ENCODE peak calls at places on chromosomes 4 and X, in six cellular contexts. One of them, this sample, is unnamed.

GRCh38 chr4:123397276-123398150 is 918 bp downstream of the SPRY1 start:
- DNase-seq in GM12878: no peak
- DNase-seq in HepG2: peak
- DNase-seq in HCT116: peak
- DNase-seq in H1: no peak
- DNase-seq in HEK293T: peak
- DNase-seq in this sample: peak

GRCh38 chr4:4323705-4324534 is 33.9 kb downstream of the ZBTB49 start:
- DNase-seq in HEK293T: no peak
- DNase-seq in HCT116: no peak
- DNase-seq in GM12878: no peak
- DNase-seq in HepG2: no peak
- DNase-seq in H1: no peak
- DNase-seq in this sample: no peak

GRCh38 chr4:149441338-149441737 is 374.3 kb downstream of the IQCM start:
- DNase-seq in H1: no peak
- DNase-seq in GM12878: no peak
- DNase-seq in HCT116: no peak
- DNase-seq in HEK293T: no peak
- DNase-seq in HepG2: no peak
- DNase-seq in this sample: no peak

GRCh38 chr4:180932365-180933001 is 1310.7 kb upstream of the TENM3 start:
- DNase-seq in HCT116: no peak
- DNase-seq in GM12878: no peak
- DNase-seq in H1: no peak
- DNase-seq in HepG2: no peak
- DNase-seq in HEK293T: no peak
- DNase-seq in this sample: no peak

GRCh38 chr4:65799513-65799912 is 129.2 kb upstream of the EPHA5 start:
- DNase-seq in HCT116: no peak
- DNase-seq in HepG2: no peak
- DNase-seq in GM12878: no peak
- DNase-seq in H1: no peak
- DNase-seq in HEK293T: no peak
- DNase-seq in this sample: no peak

GRCh38 chrX:370244-370962 is 16.3 kb downstream of the PPP2R3B start:
- DNase-seq in HCT116: no peak
- DNase-seq in HepG2: no peak
- DNase-seq in H1: no peak
- DNase-seq in HEK293T: no peak
- DNase-seq in GM12878: no peak
- DNase-seq in this sample: no peak

GRCh38 chr4:108972613-108973283 is 209.9 kb upstream of the ETNPPL start:
- DNase-seq in GM12878: peak
- DNase-seq in HCT116: no peak
- DNase-seq in HepG2: no peak
- DNase-seq in HEK293T: no peak
- DNase-seq in H1: no peak
- DNase-seq in this sample: no peak

GRCh38 chr4:122453384-122454000 is 3.0 kb downstream of the IL2 start:
- DNase-seq in GM12878: no peak
- DNase-seq in HEK293T: no peak
- DNase-seq in H1: no peak
- DNase-seq in HepG2: no peak
- DNase-seq in HCT116: no peak
- DNase-seq in this sample: no peak

GRCh38 chr4:153371835-153372234 is 27.3 kb downstream of the MND1 start:
- DNase-seq in HCT116: no peak
- DNase-seq in HepG2: no peak
- DNase-seq in GM12878: no peak
- DNase-seq in H1: no peak
- DNase-seq in HEK293T: no peak
- DNase-seq in this sample: no peak

GRCh38 chrX:19673334-19674040 is 158.2 kb upstream of the MAP3K15 start:
- DNase-seq in H1: no peak
- DNase-seq in HEK293T: no peak
- DNase-seq in HCT116: peak
- DNase-seq in GM12878: no peak
- DNase-seq in HepG2: peak
- DNase-seq in this sample: no peak

GRCh38 chr4:10326075-10326474 is 131.2 kb downstream of the ZNF518B start:
- DNase-seq in GM12878: no peak
- DNase-seq in H1: no peak
- DNase-seq in HCT116: no peak
- DNase-seq in HEK293T: no peak
- DNase-seq in HepG2: no peak
- DNase-seq in this sample: no peak

GRCh38 chr4:145719752-145720624 is 40.0 kb downstream of the C4orf51 start:
- DNase-seq in H1: no peak
- DNase-seq in HEK293T: no peak
- DNase-seq in GM12878: peak
- DNase-seq in HepG2: no peak
- DNase-seq in HCT116: no peak
- DNase-seq in this sample: no peak

GRCh38 chrX:55342533-55343501 is 78.1 kb upstream of the PAGE3 start:
- DNase-seq in GM12878: peak
- DNase-seq in HCT116: no peak
- DNase-seq in HepG2: peak
- DNase-seq in HEK293T: peak
- DNase-seq in H1: peak
- DNase-seq in this sample: peak

GRCh38 chr4:109128589-109128988 is 173.9 kb downstream of the COL25A1 start:
- DNase-seq in H1: no peak
- DNase-seq in GM12878: no peak
- DNase-seq in HEK293T: no peak
- DNase-seq in HCT116: no peak
- DNase-seq in HepG2: no peak
- DNase-seq in this sample: no peak

GRCh38 chr4:53453385-53453784 is 75.9 kb downstream of the FIP1L1 start:
- DNase-seq in HepG2: no peak
- DNase-seq in GM12878: no peak
- DNase-seq in HCT116: no peak
- DNase-seq in HEK293T: no peak
- DNase-seq in H1: no peak
- DNase-seq in this sample: no peak

GRCh38 chr4:101693842-101694398 is 96.6 kb upstream of the BANK1 start:
- DNase-seq in GM12878: no peak
- DNase-seq in H1: no peak
- DNase-seq in HEK293T: no peak
- DNase-seq in HepG2: no peak
- DNase-seq in HCT116: no peak
- DNase-seq in this sample: no peak

GRCh38 chrX:26262121-26262523 is 46.2 kb downstream of the MAGEB5 start:
- DNase-seq in H1: no peak
- DNase-seq in HEK293T: no peak
- DNase-seq in GM12878: no peak
- DNase-seq in HCT116: no peak
- DNase-seq in HepG2: no peak
- DNase-seq in this sample: no peak

GRCh38 chr4:184591070-184591677 is 58.1 kb downstream of the CASP3 start:
- DNase-seq in GM12878: no peak
- DNase-seq in HepG2: no peak
- DNase-seq in HCT116: no peak
- DNase-seq in H1: no peak
- DNase-seq in HEK293T: no peak
- DNase-seq in this sample: no peak

GRCh38 chr4:89531932-89532640 is 224.5 kb upstream of the GPRIN3 start:
- DNase-seq in H1: no peak
- DNase-seq in HEK293T: no peak
- DNase-seq in HepG2: no peak
- DNase-seq in GM12878: no peak
- DNase-seq in HCT116: no peak
- DNase-seq in this sample: no peak

GRCh38 chr4:14952352-14952751 is 49.9 kb upstream of the CPEB2 start:
- DNase-seq in HepG2: no peak
- DNase-seq in HCT116: no peak
- DNase-seq in GM12878: no peak
- DNase-seq in H1: no peak
- DNase-seq in HEK293T: no peak
- DNase-seq in this sample: no peak

GRCh38 chr4:126957555-126958440 is 675.0 kb upstream of the INTU start:
- DNase-seq in HEK293T: no peak
- DNase-seq in HCT116: no peak
- DNase-seq in HepG2: no peak
- DNase-seq in GM12878: no peak
- DNase-seq in H1: no peak
- DNase-seq in this sample: no peak

GRCh38 chr4:145909331-145909730 is 29.3 kb downstream of the ZNF827 start:
- DNase-seq in HCT116: no peak
- DNase-seq in HepG2: no peak
- DNase-seq in H1: peak
- DNase-seq in HEK293T: peak
- DNase-seq in GM12878: no peak
- DNase-seq in this sample: peak

GRCh38 chr4:176794151-176794550 is 1.4 kb upstream of the VEGFC start:
- DNase-seq in HEK293T: no peak
- DNase-seq in GM12878: no peak
- DNase-seq in HepG2: no peak
- DNase-seq in HCT116: no peak
- DNase-seq in H1: no peak
- DNase-seq in this sample: no peak

GRCh38 chrX:30282527-30282926 is 26.7 kb downstream of the NR0B1 start:
- DNase-seq in GM12878: no peak
- DNase-seq in HCT116: no peak
- DNase-seq in HEK293T: no peak
- DNase-seq in HepG2: no peak
- DNase-seq in H1: no peak
- DNase-seq in this sample: no peak

GRCh38 chr4:112109455-112110425 is 35.5 kb upstream of the FAM241A start:
- DNase-seq in HepG2: peak
- DNase-seq in HEK293T: no peak
- DNase-seq in HCT116: no peak
- DNase-seq in H1: no peak
- DNase-seq in GM12878: peak
- DNase-seq in this sample: no peak

GRCh38 chr4:183438458-183439113 is 5.8 kb upstream of the CDKN2AIP start:
- DNase-seq in HCT116: peak
- DNase-seq in HEK293T: no peak
- DNase-seq in H1: no peak
- DNase-seq in GM12878: no peak
- DNase-seq in HepG2: peak
- DNase-seq in this sample: no peak

GRCh38 chr4:153603835-153604234 is 80.2 kb upstream of the TLR2 start:
- DNase-seq in HepG2: no peak
- DNase-seq in GM12878: no peak
- DNase-seq in HEK293T: no peak
- DNase-seq in H1: no peak
- DNase-seq in HCT116: no peak
- DNase-seq in this sample: no peak

GRCh38 chr4:14929669-14930068 is 72.6 kb upstream of the CPEB2 start:
- DNase-seq in HCT116: no peak
- DNase-seq in HepG2: no peak
- DNase-seq in GM12878: no peak
- DNase-seq in HEK293T: no peak
- DNase-seq in H1: no peak
- DNase-seq in this sample: no peak

GRCh38 chr4:21012851-21013331 is 312.6 kb downstream of the PACRGL start:
- DNase-seq in GM12878: no peak
- DNase-seq in H1: no peak
- DNase-seq in HCT116: no peak
- DNase-seq in HepG2: no peak
- DNase-seq in HEK293T: no peak
- DNase-seq in this sample: no peak

DNA sequence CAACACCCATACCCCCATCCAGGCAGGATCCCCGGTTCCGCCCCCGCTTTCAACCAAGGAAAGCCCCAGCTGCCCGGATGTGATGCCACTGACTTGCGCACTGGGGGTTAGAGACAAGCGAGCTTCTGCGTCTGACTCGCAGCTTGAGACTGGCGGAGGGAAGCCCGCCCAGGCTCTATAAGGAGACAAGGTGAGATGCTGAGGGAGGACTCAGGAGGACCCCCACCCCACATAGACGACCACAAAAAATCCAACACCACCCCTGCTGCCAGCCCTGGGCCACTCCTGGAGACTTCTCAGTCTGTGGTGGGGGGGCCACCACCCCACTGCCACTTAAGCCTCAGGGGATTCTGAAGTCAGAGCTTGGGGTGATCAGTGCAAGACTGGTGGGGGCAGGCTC is at the start of gene MAGEA4:
- DNase-seq in H1: no peak
- DNase-seq in HCT116: no peak
- DNase-seq in GM12878: no peak
- DNase-seq in HepG2: no peak
- DNase-seq in HEK293T: no peak
- DNase-seq in this sample: no peak
- TF ChIP-seq SP1 in H1: no peak
- TF ChIP-seq SP1 in HCT116: no peak
- TF ChIP-seq SP1 in GM12878: no peak
- TF ChIP-seq SP1 in HepG2: no peak
- TF ChIP-seq SP1 in HEK293T: no peak
- TF ChIP-seq SP1 in this sample: no peak

GRCh38 chrX:123202523-123202922 is 18.4 kb downstream of the GRIA3 start:
- DNase-seq in H1: no peak
- DNase-seq in GM12878: no peak
- DNase-seq in HEK293T: no peak
- DNase-seq in HCT116: no peak
- DNase-seq in HepG2: no peak
- DNase-seq in this sample: no peak

GRCh38 chrX:123210252-123210651 is 26.2 kb downstream of the GRIA3 start:
- DNase-seq in HEK293T: no peak
- DNase-seq in GM12878: no peak
- DNase-seq in HepG2: no peak
- DNase-seq in H1: no peak
- DNase-seq in HCT116: no peak
- DNase-seq in this sample: no peak

GRCh38 chrX:123203772-123204171 is 19.7 kb downstream of the GRIA3 start:
- DNase-seq in HepG2: no peak
- DNase-seq in HEK293T: no peak
- DNase-seq in HCT116: no peak
- DNase-seq in H1: no peak
- DNase-seq in GM12878: no peak
- DNase-seq in this sample: no peak

GRCh38 chrX:123201720-123202119 is 17.6 kb downstream of the GRIA3 start:
- DNase-seq in GM12878: no peak
- DNase-seq in HEK293T: no peak
- DNase-seq in HCT116: no peak
- DNase-seq in H1: no peak
- DNase-seq in HepG2: peak
- DNase-seq in this sample: no peak

GRCh38 chrX:123206222-123206621 is 22.1 kb downstream of the GRIA3 start:
- DNase-seq in HepG2: no peak
- DNase-seq in GM12878: no peak
- DNase-seq in H1: no peak
- DNase-seq in HCT116: no peak
- DNase-seq in HEK293T: no peak
- DNase-seq in this sample: no peak
- TF ChIP-seq SP1 in HepG2: no peak
- TF ChIP-seq SP1 in GM12878: no peak
- TF ChIP-seq SP1 in H1: no peak
- TF ChIP-seq SP1 in HCT116: no peak
- TF ChIP-seq SP1 in HEK293T: no peak
- TF ChIP-seq SP1 in this sample: no peak

GRCh38 chrX:2451456-2452316 is 49.1 kb downstream of the DHRSX start:
- DNase-seq in HCT116: peak
- DNase-seq in HepG2: no peak
- DNase-seq in H1: no peak
- DNase-seq in HEK293T: no peak
- DNase-seq in GM12878: no peak
- DNase-seq in this sample: peak
- TF ChIP-seq SP1 in HCT116: no peak
- TF ChIP-seq SP1 in HepG2: no peak
- TF ChIP-seq SP1 in H1: no peak
- TF ChIP-seq SP1 in HEK293T: no peak
- TF ChIP-seq SP1 in GM12878: no peak
- TF ChIP-seq SP1 in this sample: no peak

GRCh38 chr4:69907151-69907550 is 23.7 kb upstream of the CSN1S1 start:
- DNase-seq in H1: no peak
- DNase-seq in HEK293T: no peak
- DNase-seq in HCT116: no peak
- DNase-seq in GM12878: no peak
- DNase-seq in HepG2: no peak
- DNase-seq in this sample: no peak
- TF ChIP-seq SP1 in H1: no peak
- TF ChIP-seq SP1 in HEK293T: no peak
- TF ChIP-seq SP1 in HCT116: no peak
- TF ChIP-seq SP1 in GM12878: no peak
- TF ChIP-seq SP1 in HepG2: no peak
- TF ChIP-seq SP1 in this sample: no peak